ENCODE peak calls at places on chromosomes 6 and 20, in four cellular contexts. L is GM12878, T is HepG2, Y is H1. G is an unnamed sample.

GRCh38 chr6:501891-502601 is 110.5 kb downstream of the IRF4 start:
- DNase-seq in L (no peak), T (no peak), Y (no peak), G (no peak)

GRCh38 chr20:23666189-23666588 is 22.6 kb downstream of the CST4 start:
- DNase-seq in L (no peak), T (no peak), Y (no peak), G (no peak)

GRCh38 chr6:35368038-35368887 is 25.9 kb downstream of the PPARD start:
- DNase-seq in L (no peak), T (peak; percentile 96), Y (no peak), G (no peak)

GRCh38 chr6:69362209-69362608 is 434.6 kb downstream of the LMBRD1 start:
- DNase-seq in L (no peak), T (no peak), Y (no peak), G (no peak)

GRCh38 chr6:168117942-168118341 is 38.9 kb upstream of the FRMD1 start:
- DNase-seq in L (no peak), T (no peak), Y (peak; percentile 47), G (no peak)

GRCh38 chr6:47934023-47934422 is 152.2 kb downstream of the OPN5 start:
- DNase-seq in L (no peak), T (no peak), Y (no peak), G (no peak)

GRCh38 chr20:57332105-57333089 is 2.8 kb downstream of the SPO11 start:
- DNase-seq in L (no peak), T (no peak), Y (no peak), G (no peak)

GRCh38 chr6:146868671-146869209 is 270.0 kb downstream of the ADGB start:
- DNase-seq in L (no peak), T (no peak), Y (no peak), G (no peak)

GRCh38 chr20:609371-609964 is 641 bp downstream of the TCF15 start:
- DNase-seq in L (no peak), T (no peak), Y (peak; percentile 60), G (no peak)

GRCh38 chr6:101000334-101000733 is 119.2 kb upstream of the ASCC3 start:
- DNase-seq in L (no peak), T (no peak), Y (no peak), G (no peak)
- TF ChIP-seq SUZ12 in L (no peak), T (no peak), Y (no peak), G (no peak)

GRCh38 chr20:18057106-18057993 is at the start of gene OVOL2:
- DNase-seq in L (no peak), T (no peak), Y (peak; percentile 90), G (no peak)
- TF ChIP-seq YY1 in L (no peak), T (no peak), Y (no peak), G (no peak)

GRCh38 chr6:133683603-133684002 is 205.3 kb upstream of the TCF21 start:
- DNase-seq in L (no peak), T (no peak), Y (no peak), G (no peak)
- TF ChIP-seq SUZ12 in L (no peak), T (no peak), Y (no peak), G (no peak)

DNA sequence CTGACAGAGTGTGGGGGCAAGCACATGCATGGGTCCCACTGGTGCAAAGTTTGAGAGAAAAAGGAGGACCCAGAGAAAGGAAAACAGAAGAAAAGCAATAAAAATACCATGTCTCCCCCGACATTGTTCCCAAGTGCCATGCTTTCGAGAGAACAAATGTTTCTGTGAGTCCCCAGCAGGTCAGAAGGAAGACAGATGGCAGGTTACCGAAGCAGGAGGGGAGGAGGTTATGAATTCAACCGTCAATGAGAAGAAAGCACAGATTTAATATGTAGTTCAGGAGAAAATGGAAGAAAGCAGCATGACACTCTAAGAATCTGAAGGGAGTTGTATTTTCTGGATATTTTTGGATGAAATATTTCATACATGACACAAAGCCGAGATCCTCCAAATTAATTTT is 72.9 kb upstream of the TSHZ2 start:
- DNase-seq in L (no peak), T (no peak), Y (no peak), G (no peak)
- TF ChIP-seq YY1 in L (no peak), T (no peak), Y (no peak), G (no peak)

DNA sequence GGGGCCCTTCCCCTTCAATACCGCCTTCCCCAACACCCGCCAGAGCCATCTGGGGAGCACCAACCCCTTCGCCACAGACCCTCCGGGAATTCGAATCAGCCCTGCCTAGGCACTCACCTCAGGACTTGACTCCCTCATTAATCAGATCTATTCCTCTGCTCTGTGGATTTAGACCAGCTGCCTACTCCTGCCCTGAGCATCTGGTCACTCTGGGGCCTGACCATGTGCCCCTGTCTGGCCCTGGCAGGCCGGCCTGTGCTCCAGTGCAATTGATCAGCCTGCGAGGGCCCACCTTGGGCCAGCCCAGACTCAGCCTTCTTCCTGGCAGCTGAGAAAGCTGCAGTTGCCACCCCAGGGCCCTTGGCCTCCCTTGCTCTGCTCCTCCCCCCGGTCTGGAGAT is 46.0 kb downstream of the GRM4 start:
- DNase-seq in L (no peak), T (no peak), Y (no peak), G (no peak)
- TF ChIP-seq SUZ12 in L (no peak), T (no peak), Y (no peak), G (no peak)

GRCh38 chr20:17556842-17557674 is 12.8 kb upstream of the DSTN start:
- DNase-seq in L (no peak), T (no peak), Y (peak; percentile 45), G (no peak)
- TF ChIP-seq YY1 in L (no peak), T (no peak), Y (no peak), G (no peak)

G was measured in NT2/D1.